ENCODE peak calls at places on chromosomes 6 and 20, in ten cellular contexts. E, X, B, W, V, Y, K, T, M and C are unnamed samples.

GRCh38 chr6:146620655-146621054 is 21.9 kb downstream of the ADGB start:
- DNase-seq in B (no peak), X (peak), V (no peak), M (no peak), E (no peak), T (no peak), K (no peak), Y (no peak), W (peak), C (peak)

GRCh38 chr20:3681931-3682820 is at the start of gene ADAM33:
- DNase-seq in Y (no peak), V (no peak), E (no peak), K (no peak), M (no peak), T (peak), B (no peak), W (no peak), X (peak), C (peak)

GRCh38 chr20:50891138-50891537 is 40.1 kb downstream of the ADNP start:
- DNase-seq in T (no peak), M (no peak), V (no peak), E (no peak), B (no peak), W (no peak), X (peak), Y (no peak), K (no peak), C (no peak)

GRCh38 chr20:19048898-19049889 is 163.2 kb upstream of the SLC24A3 start:
- DNase-seq in K (no peak), E (no peak), Y (no peak), B (no peak), V (no peak), W (no peak), M (no peak), X (no peak), T (no peak), C (no peak)

GRCh38 chr6:163709255-163709654 is 294.7 kb downstream of the QKI start:
- DNase-seq in V (peak), W (no peak), T (no peak), M (no peak), Y (no peak), B (no peak), X (no peak), K (no peak), E (no peak), C (no peak)

GRCh38 chr20:9949563-9949962 is 85.2 kb upstream of the ANKEF1 start:
- DNase-seq in T (no peak), X (no peak), W (no peak), B (no peak), E (no peak), V (no peak), M (no peak), K (no peak), Y (no peak), C (no peak)

GRCh38 chr6:105868823-105869460 is 217.2 kb upstream of the PRDM1 start:
- DNase-seq in Y (no peak), V (no peak), B (no peak), E (no peak), K (no peak), M (no peak), X (no peak), W (no peak), T (no peak), C (no peak)

GRCh38 chr6:55980627-55981211 is 105.3 kb upstream of the BMP5 start:
- DNase-seq in B (no peak), X (peak), W (peak), Y (no peak), T (no peak), K (no peak), M (no peak), E (peak), V (no peak), C (peak)

GRCh38 chr20:25318471-25319240 is 70.8 kb downstream of the PYGB start:
- DNase-seq in T (no peak), B (no peak), Y (no peak), M (no peak), E (no peak), V (peak), X (no peak), K (no peak), W (peak), C (no peak)

GRCh38 chr20:46058656-46059281 is 29.8 kb downstream of the SLC12A5 start:
- DNase-seq in K (no peak), E (no peak), Y (no peak), W (peak), T (no peak), V (no peak), M (no peak), B (no peak), X (peak), C (no peak)

GRCh38 chr20:4192378-4193048 is 177.2 kb upstream of the RNF24 start:
- DNase-seq in M (no peak), W (no peak), B (no peak), Y (no peak), K (no peak), E (no peak), T (no peak), V (no peak), X (no peak), C (no peak)

GRCh38 chr6:111210074-111210729 is 122.9 kb downstream of the SLC16A10 start:
- DNase-seq in Y (no peak), K (no peak), V (no peak), X (peak), E (peak), T (no peak), M (no peak), W (peak), B (no peak), C (peak)

GRCh38 chr6:154319231-154319858 is 37.3 kb downstream of the IPCEF1 start:
- DNase-seq in Y (no peak), V (no peak), B (no peak), K (no peak), W (no peak), X (peak), M (no peak), E (peak), T (no peak), C (peak)

GRCh38 chr6:144678844-144679243 is 393.7 kb downstream of the UTRN start:
- DNase-seq in T (no peak), V (no peak), K (no peak), B (no peak), M (no peak), E (no peak), X (no peak), W (no peak), Y (no peak), C (peak)

GRCh38 chr6:139409026-139409425 is 34.6 kb upstream of the CITED2 start:
- DNase-seq in T (no peak), K (no peak), V (no peak), W (no peak), B (no peak), Y (no peak), M (no peak), E (no peak), X (no peak), C (peak)

GRCh38 chr6:76264466-76264865 is 192.0 kb upstream of the IMPG1 start:
- DNase-seq in E (no peak), X (no peak), V (no peak), T (no peak), K (no peak), Y (no peak), M (no peak), B (no peak), W (no peak), C (no peak)

GRCh38 chr20:36219671-36220220 is 16.5 kb upstream of the AAR2 start:
- DNase-seq in M (no peak), K (no peak), V (no peak), X (no peak), W (no peak), B (no peak), E (no peak), Y (no peak), T (no peak), C (no peak)